ENCODE peak calls at places on chromosomes 3 and 15, in ten cellular contexts. J, W, P, N, Q, F, T, D, O and U are unnamed samples.

GRCh38 chr3:127792664-127793292 is 29.5 kb downstream of the MGLL start:
- DNase-seq in J (no peak), W (no peak), P (peak), N (peak), Q (peak), F (no peak), T (no peak), D (no peak), O (no peak), U (peak)

GRCh38 chr3:120450261-120450913 is 405 bp downstream of the FSTL1 start:
- DNase-seq in J (peak), W (peak), P (peak), N (peak), Q (no peak), F (no peak), T (no peak), D (peak), O (no peak), U (no peak)

GRCh38 chr3:50213383-50213782 is 8.3 kb downstream of the SLC38A3 start:
- DNase-seq in J (no peak), W (no peak), P (no peak), N (no peak), Q (no peak), F (no peak), T (no peak), D (no peak), O (peak), U (no peak)

GRCh38 chr15:51281368-51281967 is 56.9 kb downstream of the CYP19A1 start:
- DNase-seq in J (peak), W (peak), P (peak), N (peak), Q (no peak), F (no peak), T (no peak), D (peak), O (peak), U (no peak)

GRCh38 chr15:73631915-73632669 is 1.1 kb downstream of the NPTN start:
- DNase-seq in J (no peak), W (no peak), P (peak), N (peak), Q (no peak), F (no peak), T (no peak), D (no peak), O (peak), U (no peak)

GRCh38 chr3:29004885-29005599 is 275.8 kb upstream of the RBMS3 start:
- DNase-seq in J (no peak), W (peak), P (peak), N (no peak), Q (no peak), F (no peak), T (no peak), D (no peak), O (no peak), U (no peak)

GRCh38 chr3:52845691-52846426 is 11.0 kb upstream of the MUSTN1 start:
- DNase-seq in J (no peak), W (no peak), P (no peak), N (no peak), Q (no peak), F (no peak), T (no peak), D (no peak), O (no peak), U (no peak)

GRCh38 chr3:113773381-113773780 is 26.5 kb downstream of the ATP6V1A start:
- DNase-seq in J (no peak), W (no peak), P (no peak), N (no peak), Q (peak), F (no peak), T (no peak), D (no peak), O (no peak), U (no peak)

GRCh38 chr3:23809840-23810341 is 4.1 kb downstream of the UBE2E1 start:
- DNase-seq in J (no peak), W (no peak), P (no peak), N (no peak), Q (no peak), F (no peak), T (no peak), D (no peak), O (peak), U (no peak)

GRCh38 chr15:101551696-101552591 is 62.4 kb upstream of the PCSK6 start:
- DNase-seq in J (no peak), W (no peak), P (no peak), N (no peak), Q (no peak), F (no peak), T (no peak), D (no peak), O (no peak), U (no peak)

GRCh38 chr3:139084176-139084575 is 39.5 kb upstream of the PRR23C start:
- DNase-seq in J (no peak), W (no peak), P (no peak), N (no peak), Q (no peak), F (no peak), T (no peak), D (no peak), O (no peak), U (no peak)